ENCODE peak calls at places on chromosomes 1 and 21, in eight cellular contexts. One of them, this sample, is unnamed.

GRCh38 chr1:110292327-110292741 is 46.8 kb upstream of the RBM15 start:
- DNase-seq in lung microvascular endothelial cell: no peak
- DNase-seq in GM12891: no peak
- DNase-seq in NCI-H460: peak
- DNase-seq in effector memory CD4-positive, alpha-beta T cell: no peak
- DNase-seq in caudate nucleus: no peak
- DNase-seq in fibroblast of lung: peak
- DNase-seq in stimulated activated naive CD8-positive, alpha-beta T cell treated with anti-CD3 and anti-CD28 coated beads, Interleukin-15, amount 100 ng/mL, for 72 hours: no peak
- DNase-seq in this sample: peak

GRCh38 chr1:156657161-156657970 is 15.4 kb downstream of the BCAN start:
- DNase-seq in lung microvascular endothelial cell: peak
- DNase-seq in GM12891: peak
- DNase-seq in NCI-H460: no peak
- DNase-seq in effector memory CD4-positive, alpha-beta T cell: peak
- DNase-seq in caudate nucleus: peak
- DNase-seq in fibroblast of lung: peak
- DNase-seq in stimulated activated naive CD8-positive, alpha-beta T cell treated with anti-CD3 and anti-CD28 coated beads, Interleukin-15, amount 100 ng/mL, for 72 hours: peak
- DNase-seq in this sample: peak

GRCh38 chr1:48057249-48057648 is 60.1 kb upstream of the TRABD2B start:
- DNase-seq in lung microvascular endothelial cell: no peak
- DNase-seq in GM12891: no peak
- DNase-seq in NCI-H460: no peak
- DNase-seq in effector memory CD4-positive, alpha-beta T cell: no peak
- DNase-seq in caudate nucleus: no peak
- DNase-seq in fibroblast of lung: no peak
- DNase-seq in stimulated activated naive CD8-positive, alpha-beta T cell treated with anti-CD3 and anti-CD28 coated beads, Interleukin-15, amount 100 ng/mL, for 72 hours: no peak
- DNase-seq in this sample: no peak

GRCh38 chr1:42777860-42778259 is 6.9 kb upstream of the TMEM269 start:
- DNase-seq in lung microvascular endothelial cell: peak
- DNase-seq in GM12891: no peak
- DNase-seq in NCI-H460: peak
- DNase-seq in effector memory CD4-positive, alpha-beta T cell: no peak
- DNase-seq in caudate nucleus: peak
- DNase-seq in fibroblast of lung: peak
- DNase-seq in stimulated activated naive CD8-positive, alpha-beta T cell treated with anti-CD3 and anti-CD28 coated beads, Interleukin-15, amount 100 ng/mL, for 72 hours: peak
- DNase-seq in this sample: peak

GRCh38 chr1:70358921-70359564 is 4.5 kb upstream of the ANKRD13C start:
- DNase-seq in lung microvascular endothelial cell: no peak
- DNase-seq in GM12891: no peak
- DNase-seq in NCI-H460: no peak
- DNase-seq in effector memory CD4-positive, alpha-beta T cell: no peak
- DNase-seq in caudate nucleus: no peak
- DNase-seq in fibroblast of lung: peak
- DNase-seq in stimulated activated naive CD8-positive, alpha-beta T cell treated with anti-CD3 and anti-CD28 coated beads, Interleukin-15, amount 100 ng/mL, for 72 hours: no peak
- DNase-seq in this sample: peak

GRCh38 chr1:16888806-16889178 is 7.0 kb upstream of the RNU1-2 start:
- DNase-seq in lung microvascular endothelial cell: peak
- DNase-seq in GM12891: no peak
- DNase-seq in NCI-H460: no peak
- DNase-seq in effector memory CD4-positive, alpha-beta T cell: no peak
- DNase-seq in caudate nucleus: no peak
- DNase-seq in fibroblast of lung: no peak
- DNase-seq in stimulated activated naive CD8-positive, alpha-beta T cell treated with anti-CD3 and anti-CD28 coated beads, Interleukin-15, amount 100 ng/mL, for 72 hours: no peak
- DNase-seq in this sample: peak

GRCh38 chr21:33840771-33841170 is 74.8 kb downstream of the ATP5PO start:
- DNase-seq in lung microvascular endothelial cell: no peak
- DNase-seq in GM12891: no peak
- DNase-seq in NCI-H460: no peak
- DNase-seq in effector memory CD4-positive, alpha-beta T cell: no peak
- DNase-seq in caudate nucleus: no peak
- DNase-seq in fibroblast of lung: no peak
- DNase-seq in stimulated activated naive CD8-positive, alpha-beta T cell treated with anti-CD3 and anti-CD28 coated beads, Interleukin-15, amount 100 ng/mL, for 72 hours: no peak
- DNase-seq in this sample: peak

GRCh38 chr1:89425056-89425455 is 61.2 kb downstream of the GBP6 start:
- DNase-seq in lung microvascular endothelial cell: no peak
- DNase-seq in GM12891: no peak
- DNase-seq in NCI-H460: no peak
- DNase-seq in effector memory CD4-positive, alpha-beta T cell: no peak
- DNase-seq in caudate nucleus: no peak
- DNase-seq in fibroblast of lung: no peak
- DNase-seq in stimulated activated naive CD8-positive, alpha-beta T cell treated with anti-CD3 and anti-CD28 coated beads, Interleukin-15, amount 100 ng/mL, for 72 hours: no peak
- DNase-seq in this sample: no peak

GRCh38 chr1:78145105-78145580 is 99.4 kb downstream of the GIPC2 start:
- DNase-seq in lung microvascular endothelial cell: peak
- DNase-seq in GM12891: peak
- DNase-seq in NCI-H460: peak
- DNase-seq in effector memory CD4-positive, alpha-beta T cell: no peak
- DNase-seq in caudate nucleus: no peak
- DNase-seq in fibroblast of lung: peak
- DNase-seq in stimulated activated naive CD8-positive, alpha-beta T cell treated with anti-CD3 and anti-CD28 coated beads, Interleukin-15, amount 100 ng/mL, for 72 hours: peak
- DNase-seq in this sample: peak

GRCh38 chr1:94672934-94673333 is 131.4 kb upstream of the F3 start:
- DNase-seq in lung microvascular endothelial cell: no peak
- DNase-seq in GM12891: no peak
- DNase-seq in NCI-H460: no peak
- DNase-seq in effector memory CD4-positive, alpha-beta T cell: no peak
- DNase-seq in caudate nucleus: no peak
- DNase-seq in fibroblast of lung: peak
- DNase-seq in stimulated activated naive CD8-positive, alpha-beta T cell treated with anti-CD3 and anti-CD28 coated beads, Interleukin-15, amount 100 ng/mL, for 72 hours: no peak
- DNase-seq in this sample: no peak

GRCh38 chr1:24155011-24155782 is 12.3 kb upstream of the IL22RA1 start:
- DNase-seq in lung microvascular endothelial cell: no peak
- DNase-seq in GM12891: no peak
- DNase-seq in NCI-H460: no peak
- DNase-seq in effector memory CD4-positive, alpha-beta T cell: no peak
- DNase-seq in caudate nucleus: no peak
- DNase-seq in fibroblast of lung: no peak
- DNase-seq in stimulated activated naive CD8-positive, alpha-beta T cell treated with anti-CD3 and anti-CD28 coated beads, Interleukin-15, amount 100 ng/mL, for 72 hours: no peak
- DNase-seq in this sample: no peak

GRCh38 chr21:38798481-38798882 is 7.2 kb upstream of the ETS2 start:
- DNase-seq in lung microvascular endothelial cell: peak
- DNase-seq in GM12891: no peak
- DNase-seq in NCI-H460: no peak
- DNase-seq in effector memory CD4-positive, alpha-beta T cell: no peak
- DNase-seq in caudate nucleus: no peak
- DNase-seq in fibroblast of lung: no peak
- DNase-seq in stimulated activated naive CD8-positive, alpha-beta T cell treated with anti-CD3 and anti-CD28 coated beads, Interleukin-15, amount 100 ng/mL, for 72 hours: peak
- DNase-seq in this sample: no peak

GRCh38 chr1:234484218-234484617 is 5.2 kb upstream of the TARBP1 start:
- DNase-seq in lung microvascular endothelial cell: no peak
- DNase-seq in GM12891: no peak
- DNase-seq in NCI-H460: no peak
- DNase-seq in effector memory CD4-positive, alpha-beta T cell: no peak
- DNase-seq in caudate nucleus: no peak
- DNase-seq in fibroblast of lung: peak
- DNase-seq in stimulated activated naive CD8-positive, alpha-beta T cell treated with anti-CD3 and anti-CD28 coated beads, Interleukin-15, amount 100 ng/mL, for 72 hours: no peak
- DNase-seq in this sample: no peak